ENCODE peak calls at places on chromosomes 12 and 14, in four cellular contexts. Y is AG04450, P is nephron progenitor cell, H is cardiac muscle cell. X is an unnamed sample.

GRCh38 chr14:33525626-33526025 is 425.2 kb downstream of the EGLN3 start:
- DNase-seq in Y (no peak), P (no peak), H (no peak), X (no peak)

GRCh38 chr12:105330938-105331804 is 680 bp downstream of the C12orf75 start:
- DNase-seq in Y (no peak), P (peak), H (no peak), X (peak)

GRCh38 chr12:52216807-52217206 is 16.2 kb upstream of the KRT7 start:
- DNase-seq in Y (no peak), P (no peak), H (no peak), X (no peak)

GRCh38 chr12:93616584-93617101 is 44.2 kb downstream of the SOCS2 start:
- DNase-seq in Y (no peak), P (no peak), H (no peak), X (no peak)

GRCh38 chr12:9319842-9320173 is 111.6 kb upstream of the PZP start:
- DNase-seq in Y (no peak), P (no peak), H (no peak), X (no peak)

GRCh38 chr12:56634837-56635538 is 4.9 kb upstream of the BAZ2A start:
- DNase-seq in Y (peak), P (peak), H (peak), X (peak)

GRCh38 chr12:64180951-64181350 is 41.1 kb downstream of the KICS2 start:
- DNase-seq in Y (no peak), P (no peak), H (no peak), X (no peak)

GRCh38 chr14:59711083-59711482 is 134.5 kb upstream of the CCDC175 start:
- DNase-seq in Y (no peak), P (no peak), H (no peak), X (no peak)

GRCh38 chr14:65840118-65840751 is 427.7 kb downstream of the FUT8 start:
- DNase-seq in Y (no peak), P (no peak), H (peak), X (no peak)

GRCh38 chr12:47067176-47067575 is 12.2 kb upstream of the PCED1B start:
- DNase-seq in Y (no peak), P (no peak), H (no peak), X (no peak)

GRCh38 chr12:89162704-89163261 is 189.5 kb downstream of the DUSP6 start:
- DNase-seq in Y (peak), P (no peak), H (no peak), X (no peak)

GRCh38 chr12:108595711-108596647 is 1.9 kb downstream of the TMEM119 start:
- DNase-seq in Y (no peak), P (no peak), H (no peak), X (no peak)

GRCh38 chr14:105092912-105093425 is 27.7 kb upstream of the GPR132 start:
- DNase-seq in Y (no peak), P (peak), H (peak), X (no peak)

GRCh38 chr12:91918431-91918830 is 227.2 kb downstream of the BTG1 start:
- DNase-seq in Y (no peak), P (no peak), H (no peak), X (no peak)

GRCh38 chr12:121801601-121802484 is 2.0 kb upstream of the SETD1B start:
- DNase-seq in Y (no peak), P (no peak), H (no peak), X (no peak)

GRCh38 chr14:68089146-68089715 is 269.7 kb downstream of the RAD51B start:
- DNase-seq in Y (no peak), P (peak), H (no peak), X (no peak)

GRCh38 chr14:98903371-98903770 is 368.6 kb downstream of the BCL11B start:
- DNase-seq in Y (no peak), P (no peak), H (no peak), X (no peak)

GRCh38 chr14:69363964-69364363 is 34.1 kb downstream of the ERH start:
- DNase-seq in Y (no peak), P (no peak), H (no peak), X (no peak)

GRCh38 chr12:68780731-68781130 is 27.2 kb upstream of the MDM2 start:
- DNase-seq in Y (no peak), P (no peak), H (peak), X (no peak)

GRCh38 chr12:54601841-54602240 is 13.4 kb upstream of the PPP1R1A start:
- DNase-seq in Y (no peak), P (no peak), H (no peak), X (no peak)

GRCh38 chr12:52798003-52798670 is 2.2 kb upstream of the KRT3 start:
- DNase-seq in Y (no peak), P (no peak), H (no peak), X (no peak)

GRCh38 chr12:26014085-26014484 is 55.6 kb downstream of the RASSF8 start:
- DNase-seq in Y (no peak), P (no peak), H (no peak), X (no peak)

GRCh38 chr12:113249546-113249945 is 28.3 kb downstream of the TPCN1 start:
- DNase-seq in Y (no peak), P (no peak), H (no peak), X (no peak)

GRCh38 chr12:114404451-114405198 is 1.3 kb downstream of the TBX5 start:
- DNase-seq in Y (no peak), P (no peak), H (no peak), X (no peak)

GRCh38 chr12:114403690-114404450 is 2.1 kb downstream of the TBX5 start:
- DNase-seq in Y (no peak), P (no peak), H (peak), X (no peak)

GRCh38 chr12:114405199-114405448 is 820 bp downstream of the TBX5 start:
- DNase-seq in Y (no peak), P (no peak), H (no peak), X (no peak)

GRCh38 chr12:114401346-114402320 is 4.3 kb downstream of the TBX5 start:
- DNase-seq in Y (no peak), P (no peak), H (no peak), X (no peak)

GRCh38 chr12:114403044-114403689 is 2.8 kb downstream of the TBX5 start:
- DNase-seq in Y (no peak), P (peak), H (peak), X (peak)
- TF ChIP-seq CTCF in Y (peak), P (peak), H (peak), X (peak)

DNA sequence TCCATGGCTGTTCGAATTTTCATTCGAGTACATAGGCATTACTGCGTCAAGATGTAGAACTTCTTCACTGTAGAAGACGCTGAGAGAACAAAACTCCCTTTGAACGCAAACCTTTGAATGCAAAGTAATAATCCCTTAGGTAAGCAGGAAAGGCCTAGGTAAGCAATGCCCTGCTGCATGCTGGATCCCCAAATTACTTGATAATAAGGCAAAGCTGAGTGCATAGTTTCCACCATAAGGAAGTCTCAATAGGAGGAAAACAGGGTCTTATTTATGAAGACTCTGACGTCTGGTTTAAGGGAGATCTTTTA is 10.0 kb upstream of the RTRAF start:
- DNase-seq in Y (no peak), P (no peak), H (no peak), X (no peak)
- TF ChIP-seq CTCF in Y (no peak), P (peak), H (no peak), X (no peak)

GRCh38 chr12:124992874-124993567 is 424 bp upstream of the BRI3BP start:
- DNase-seq in Y (no peak), P (peak), H (peak), X (peak)
- TF ChIP-seq CTCF in Y (peak), P (peak), H (peak), X (peak)

DNA sequence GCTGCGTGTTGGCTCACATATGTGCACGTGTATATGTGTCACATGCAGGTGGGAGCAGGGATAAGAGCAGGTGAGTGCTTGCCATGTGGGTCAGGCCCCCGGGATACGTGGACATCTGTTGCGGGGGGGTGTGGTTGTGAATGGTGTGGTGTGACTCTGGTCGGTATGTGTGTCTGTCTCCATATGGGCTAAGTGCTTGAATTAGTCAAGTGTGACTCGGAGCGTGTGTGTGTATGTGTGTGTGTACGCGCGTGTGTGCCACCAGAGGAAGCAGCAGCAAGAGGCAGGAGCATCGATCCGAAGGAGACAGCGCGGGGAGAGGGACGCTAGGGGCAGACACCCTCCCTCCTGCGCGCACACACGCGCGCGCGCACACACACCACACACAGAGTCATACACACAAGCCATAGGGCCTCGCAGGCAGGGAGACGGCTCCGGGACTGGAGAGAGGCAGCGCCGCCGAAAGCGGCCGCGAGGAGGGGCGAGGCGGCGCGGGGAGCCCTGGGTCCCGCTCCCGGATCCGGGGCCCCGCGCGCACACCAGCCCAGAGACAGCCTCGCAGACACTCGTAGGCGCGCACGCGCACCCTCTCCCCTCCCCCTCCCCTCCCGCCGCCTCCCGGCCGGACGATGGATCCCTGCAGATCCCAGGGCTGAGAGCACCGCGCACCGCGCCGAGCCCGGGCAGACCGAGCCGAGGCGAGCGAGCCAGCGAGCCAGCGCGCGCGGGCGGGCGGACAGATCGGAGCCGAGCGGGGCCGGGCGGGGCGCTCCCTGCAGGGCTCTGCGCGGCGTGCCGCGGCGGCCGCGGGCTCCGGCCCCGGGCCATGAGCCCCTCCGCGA is at the start of gene ASIC1:
- DNase-seq in Y (no peak), P (peak), H (peak), X (peak)
- TF ChIP-seq CTCF in Y (peak), P (no peak), H (no peak), X (peak)

GRCh38 chr12:6951551-6952120 is 480 bp downstream of the PTPN6 start:
- DNase-seq in Y (no peak), P (no peak), H (no peak), X (no peak)

GRCh38 chr12:6949063-6949594 is 2.0 kb upstream of the PTPN6 start:
- DNase-seq in Y (no peak), P (no peak), H (no peak), X (no peak)

GRCh38 chr12:6952121-6952859 is 1.1 kb downstream of the PTPN6 start:
- DNase-seq in Y (no peak), P (no peak), H (no peak), X (no peak)

GRCh38 chr12:6950944-6951540 is at the start of gene PTPN6:
- DNase-seq in Y (no peak), P (no peak), H (no peak), X (no peak)

DNA sequence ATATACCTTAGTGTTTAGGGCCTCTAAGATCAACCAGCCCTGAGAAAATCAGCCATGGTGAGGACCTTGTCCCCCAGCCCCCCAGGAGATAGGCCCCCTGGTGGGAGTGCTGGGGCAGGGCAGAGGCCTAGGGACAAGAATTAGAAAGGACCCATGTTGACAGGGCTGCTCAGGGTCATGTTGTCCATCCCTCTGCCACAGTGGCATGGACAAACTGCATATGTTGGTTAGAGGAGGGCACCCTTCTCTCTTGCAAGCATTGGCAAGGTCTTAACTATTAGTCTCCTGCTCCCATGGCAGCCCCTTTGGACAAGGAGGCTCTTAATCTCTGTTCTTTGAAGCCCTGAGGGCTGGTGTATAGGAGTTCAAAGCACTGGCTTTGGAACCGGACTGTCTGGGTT is 755 bp upstream of the PTPN6 start:
- DNase-seq in Y (no peak), P (no peak), H (no peak), X (no peak)
- TF ChIP-seq CTCF in Y (peak), P (peak), H (peak), X (peak)

GRCh38 chr14:36504805-36505192 is 15.2 kb downstream of the NKX2-1 start:
- DNase-seq in Y (no peak), P (no peak), H (no peak), X (no peak)
- TF ChIP-seq CTCF in Y (no peak), P (no peak), H (no peak), X (no peak)

DNA sequence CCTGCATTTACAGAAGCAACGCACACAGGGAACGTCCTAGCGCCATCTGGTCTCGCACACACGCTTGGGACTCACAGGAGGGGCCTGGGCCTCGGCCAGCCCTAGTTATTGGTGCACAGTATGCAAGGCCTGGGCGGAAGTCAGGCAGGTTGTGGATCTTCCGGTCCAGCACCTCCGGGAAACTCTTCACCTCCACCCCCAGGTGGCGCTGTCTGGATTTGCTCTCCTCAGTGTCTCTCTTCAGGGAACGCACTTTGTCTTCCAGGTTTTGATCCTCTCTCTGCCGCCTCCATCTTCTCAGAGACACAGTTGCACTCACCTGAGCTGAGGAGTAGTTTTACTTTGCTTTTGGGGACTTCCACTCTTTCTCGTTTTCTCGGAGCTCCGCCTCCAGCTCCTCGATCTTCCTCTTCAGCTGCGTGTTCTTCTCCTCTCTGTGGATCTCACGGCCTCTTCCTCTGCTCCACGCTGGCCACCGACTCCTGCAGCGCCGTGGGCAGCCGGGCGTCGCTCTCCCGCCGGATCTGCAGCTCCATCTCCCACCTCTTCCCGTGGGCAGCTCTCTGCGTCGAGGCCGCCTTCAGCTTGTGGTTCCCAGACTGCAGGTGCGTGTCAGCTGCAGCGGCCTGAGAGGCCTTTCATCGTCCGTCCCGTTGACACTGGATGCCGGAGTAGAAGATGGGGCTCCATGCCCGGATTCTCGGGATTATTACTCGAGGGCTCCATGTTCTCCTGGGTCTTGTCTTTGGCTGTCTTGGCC is 933.8 kb downstream of the TMEM121 start:
- DNase-seq in Y (no peak), P (no peak), H (no peak), X (no peak)
- TF ChIP-seq CTCF in Y (no peak), P (no peak), H (no peak), X (no peak)

X was measured in neural crest cell.